ENCODE peak calls at places on chromosomes 13 and 19, in six cellular contexts. S is activated T-helper 1 cell treated with anti-CD3 and anti-CD28 coated beads, Interleukin-12 subunit alpha, Interleukin-12 subunit beta, Interleukin-2, Interleukin-4 antibody, amounts not matched to agents 30 ng/mL and 10 ng/mL and 1 ng/mL, durations not matched to agents 14 hours and 24 hours and 36 hours; K is CD4-positive, CD25-positive, alpha-beta regulatory T cell; D is activated CD4-positive, alpha-beta memory T cell treated with anti-CD3 and anti-CD28 coated beads, Interleukin-2, amount 10 ng/mL, durations not matched to agents 7 days and 5 days; U is GM19239; T is skeletal muscle cell. I is an unnamed sample.

GRCh38 chr13:81927347-81927746 is 1586.4 kb upstream of the SPRY2 start:
- DNase-seq in T (no peak), D (no peak), U (no peak), K (no peak), S (no peak), I (no peak)

GRCh38 chr19:4717191-4717965 is 6.3 kb downstream of the DPP9 start:
- DNase-seq in D (no peak), U (no peak), K (no peak), T (no peak), S (no peak), I (peak)

GRCh38 chr19:35509018-35509652 is 4.3 kb downstream of the DMKN start:
- DNase-seq in K (peak), S (peak), T (no peak), D (peak), U (peak), I (no peak)

GRCh38 chr13:106916329-106916728 is 348.4 kb upstream of the ARGLU1 start:
- DNase-seq in D (no peak), U (no peak), K (no peak), S (no peak), T (no peak), I (peak)

GRCh38 chr13:106619688-106620555 is 52.0 kb upstream of the ARGLU1 start:
- DNase-seq in K (peak), D (peak), U (peak), S (no peak), T (no peak), I (peak)

GRCh38 chr13:32905063-32905863 is 111.0 kb upstream of the KL start:
- DNase-seq in U (no peak), K (peak), T (no peak), S (no peak), D (peak), I (no peak)

GRCh38 chr19:14497347-14497921 is 1.5 kb upstream of the GIPC1 start:
- DNase-seq in T (no peak), K (no peak), U (no peak), S (no peak), D (no peak), I (no peak)

GRCh38 chr19:50678323-50678722 is 29.1 kb downstream of the C19orf81 start:
- DNase-seq in U (no peak), K (no peak), S (no peak), D (no peak), T (no peak), I (no peak)

GRCh38 chr19:34838753-34839431 is 65.9 kb upstream of the ZNF599 start:
- DNase-seq in U (no peak), K (peak), D (no peak), S (no peak), T (no peak), I (peak)

GRCh38 chr19:6531163-6531955 is 533 bp downstream of the TNFSF9 start:
- DNase-seq in D (no peak), S (no peak), U (no peak), K (no peak), T (no peak), I (no peak)

GRCh38 chr13:20428666-20429644 is 96.7 kb downstream of the CRYL1 start:
- DNase-seq in S (no peak), D (no peak), K (no peak), T (no peak), U (no peak), I (peak)

GRCh38 chr13:113393572-113394503 is 29.9 kb upstream of the GRTP1 start:
- DNase-seq in D (peak), T (no peak), U (peak), K (peak), S (peak), I (peak)

GRCh38 chr19:19303411-19303810 is 16.9 kb downstream of the SUGP1 start:
- DNase-seq in D (no peak), T (no peak), S (no peak), U (no peak), K (no peak), I (no peak)

GRCh38 chr13:69959041-69959440 is 148.6 kb upstream of the ATXN8OS start:
- DNase-seq in T (no peak), D (no peak), K (no peak), U (no peak), S (no peak), I (no peak)

GRCh38 chr19:39677931-39678889 is 22.5 kb downstream of the LGALS16 start:
- DNase-seq in T (no peak), D (no peak), S (no peak), K (peak), U (no peak), I (peak)

GRCh38 chr13:67353031-67353430 is 122.9 kb upstream of the PCDH9 start:
- DNase-seq in D (no peak), S (no peak), K (no peak), U (no peak), T (no peak), I (no peak)

GRCh38 chr19:40191836-40192646 is 815 bp downstream of the MAP3K10 start:
- DNase-seq in U (no peak), K (peak), S (peak), D (peak), T (no peak), I (no peak)

GRCh38 chr19:1116726-1117581 is 13.2 kb downstream of the GPX4 start:
- DNase-seq in U (no peak), D (no peak), K (no peak), T (no peak), S (no peak), I (no peak)

GRCh38 chr13:33284016-33284415 is 1.5 kb downstream of the STARD13 start:
- DNase-seq in D (no peak), S (no peak), K (no peak), T (no peak), U (no peak), I (peak)

GRCh38 chr19:46435009-46435408 is 6.3 kb upstream of the PNMA8C start:
- DNase-seq in D (no peak), S (no peak), K (no peak), T (no peak), U (no peak), I (no peak)

GRCh38 chr13:21934309-21934708 is 263.4 kb downstream of the FGF9 start:
- DNase-seq in S (no peak), U (no peak), K (no peak), D (no peak), T (no peak), I (no peak)

GRCh38 chr19:58108546-58108817 is 10.5 kb upstream of the ZSCAN18 start:
- DNase-seq in T (no peak), U (no peak), D (no peak), K (no peak), S (no peak), I (no peak)

GRCh38 chr19:38409631-38410133 is 6.8 kb downstream of the FAM98C start:
- DNase-seq in K (no peak), D (no peak), U (no peak), T (peak), S (no peak), I (peak)

GRCh38 chr13:46146898-46147297 is 35.1 kb downstream of the LCP1 start:
- DNase-seq in S (no peak), U (no peak), T (no peak), D (no peak), K (no peak), I (peak)

GRCh38 chr13:113874579-113875428 is 10.9 kb upstream of the GAS6 start:
- DNase-seq in U (no peak), S (no peak), D (no peak), K (no peak), T (no peak), I (no peak)

GRCh38 chr19:1408300-1409203 is 1.2 kb downstream of the DAZAP1 start:
- DNase-seq in T (no peak), K (peak), D (peak), U (no peak), S (peak), I (peak)

GRCh38 chr13:53150568-53150967 is 122.0 kb downstream of the OLFM4 start:
- DNase-seq in K (no peak), T (no peak), S (no peak), U (no peak), D (no peak), I (no peak)

GRCh38 chr13:112441779-112442310 is 65.7 kb downstream of the SPACA7 start:
- DNase-seq in T (no peak), K (no peak), S (no peak), D (peak), U (no peak), I (no peak)

GRCh38 chr13:95809429-95809828 is 132.5 kb downstream of the DNAJC3 start:
- DNase-seq in D (no peak), S (no peak), U (no peak), K (no peak), T (no peak), I (no peak)

GRCh38 chr13:19590423-19590822 is 29.1 kb upstream of the TPTE2 start:
- DNase-seq in D (no peak), K (no peak), S (no peak), T (no peak), U (no peak), I (no peak)

GRCh38 chr19:35868172-35868822 is at the start of gene APLP1:
- DNase-seq in T (no peak), S (peak), K (peak), U (no peak), D (peak), I (peak)

GRCh38 chr13:20873348-20873747 is 29.2 kb downstream of the XPO4 start:
- DNase-seq in D (no peak), S (no peak), T (no peak), U (no peak), K (no peak), I (peak)

GRCh38 chr19:15122331-15123030 is 15.3 kb downstream of the SYDE1 start:
- DNase-seq in U (no peak), K (no peak), D (no peak), T (no peak), S (no peak), I (no peak)

GRCh38 chr19:40355975-40356680 is 7.6 kb downstream of the PLD3 start:
- DNase-seq in U (no peak), D (no peak), K (no peak), S (no peak), T (no peak), I (no peak)

GRCh38 chr13:113509989-113510388 is 19.5 kb upstream of the DCUN1D2 start:
- DNase-seq in D (no peak), U (no peak), S (no peak), K (no peak), T (no peak), I (no peak)

GRCh38 chr13:92950771-92951170 is 275.8 kb upstream of the GPC6 start:
- DNase-seq in K (no peak), T (no peak), D (no peak), S (no peak), U (no peak), I (no peak)